ENCODE peak calls at places on chromosomes 5 and 9, in nine cellular contexts. E is OCI-M1; V is activated naive CD8-positive, alpha-beta T cell treated with anti-CD3 and anti-CD28 coated beads, Interleukin-2, amount 50 U/mL, for 24 hours; C is dermis microvascular lymphatic vessel endothelial cell; P is upper lobe of right lung; X is adipocyte; K is neuronal stem cell; Z is NAMALWA; N is PC-9. I is an unnamed sample.

GRCh38 chr5:139710370-139711066 is 62.4 kb downstream of the CXXC5 start:
- DNase-seq in E (peak; percentile 57), V (peak; percentile 57), C (no peak), P (peak; percentile 73), X (peak; percentile 73), K (peak; percentile 75), Z (peak; percentile 81), N (peak; percentile 44), I (peak; percentile 34)

GRCh38 chr5:134543820-134544692 is 18.6 kb downstream of the JADE2 start:
- DNase-seq in E (no peak), V (peak; percentile 60), C (no peak), P (peak; percentile 66), X (no peak), K (no peak), Z (peak; percentile 87), N (no peak), I (peak; percentile 34)

GRCh38 chr5:59021286-59021673 is 438.4 kb downstream of the RAB3C start:
- DNase-seq in E (no peak), V (no peak), C (no peak), P (no peak), X (no peak), K (no peak), Z (no peak), N (no peak), I (no peak)

GRCh38 chr9:125433461-125434001 is 171.9 kb downstream of the GAPVD1 start:
- DNase-seq in E (no peak), V (no peak), C (no peak), P (peak; percentile 64), X (no peak), K (no peak), Z (no peak), N (no peak), I (no peak)

GRCh38 chr5:53367727-53368126 is 112.7 kb upstream of the FST start:
- DNase-seq in E (no peak), V (no peak), C (no peak), P (no peak), X (no peak), K (no peak), Z (no peak), N (no peak), I (no peak)

GRCh38 chr5:115417076-115417475 is 120.6 kb upstream of the CCDC112 start:
- DNase-seq in E (no peak), V (no peak), C (no peak), P (no peak), X (no peak), K (no peak), Z (no peak), N (no peak), I (no peak)

GRCh38 chr9:121774715-121775613 is 123.5 kb downstream of the DAB2IP start:
- DNase-seq in E (no peak), V (no peak), C (no peak), P (peak; percentile 56), X (no peak), K (no peak), Z (peak; percentile 41), N (no peak), I (no peak)

GRCh38 chr5:84437673-84438315 is 53.1 kb upstream of the EDIL3 start:
- DNase-seq in E (peak; percentile 72), V (no peak), C (no peak), P (no peak), X (peak; percentile 68), K (no peak), Z (no peak), N (no peak), I (no peak)

GRCh38 chr9:110591526-110591925 is 12.0 kb upstream of the SVEP1 start:
- DNase-seq in E (no peak), V (no peak), C (no peak), P (no peak), X (peak; percentile 58), K (no peak), Z (no peak), N (peak; percentile 39), I (no peak)

GRCh38 chr5:9774472-9775079 is 144.4 kb upstream of the TAS2R1 start:
- DNase-seq in E (no peak), V (no peak), C (no peak), P (no peak), X (peak; percentile 16), K (no peak), Z (no peak), N (no peak), I (no peak)

GRCh38 chr5:107275333-107275732 is 395.4 kb downstream of the EFNA5 start:
- DNase-seq in E (no peak), V (no peak), C (no peak), P (no peak), X (no peak), K (no peak), Z (no peak), N (no peak), I (no peak)